ENCODE peak calls at places on chromosomes 3 and 15, in ten cellular contexts. N is mammary epithelial cell, U is GM23338, O is IMR-90, C is PC-9, L is H9, J is HCT116, G is GM23248, S is fibroblast of lung, X is hepatocyte. I is an unnamed sample.

GRCh38 chr3:123053107-123053506 is 13.7 kb upstream of the PDIA5 start:
- DNase-seq in S (no peak), X (no peak), J (no peak), C (no peak), U (no peak), G (no peak), N (no peak), L (no peak), O (no peak), I (peak)

GRCh38 chr15:49906976-49907375 is 212.1 kb downstream of the ATP8B4 start:
- DNase-seq in C (no peak), S (no peak), N (no peak), L (no peak), G (no peak), X (no peak), J (no peak), U (no peak), O (no peak), I (no peak)

GRCh38 chr3:172142074-172143059 is 103.0 kb downstream of the FNDC3B start:
- DNase-seq in S (peak), X (peak), O (peak), J (no peak), U (no peak), N (peak), L (no peak), C (no peak), G (peak), I (peak)

GRCh38 chr15:70395164-70395563 is 297.4 kb upstream of the TLE3 start:
- DNase-seq in N (no peak), U (no peak), C (no peak), O (no peak), J (no peak), S (no peak), X (no peak), L (no peak), G (no peak), I (no peak)

GRCh38 chr15:74257623-74258022 is 21.5 kb downstream of the CCDC33 start:
- DNase-seq in J (no peak), O (no peak), N (no peak), G (no peak), C (no peak), U (no peak), L (no peak), S (no peak), X (no peak), I (no peak)

GRCh38 chr3:54008744-54009143 is 113.6 kb upstream of the CACNA2D3 start:
- DNase-seq in C (no peak), L (no peak), X (no peak), J (no peak), U (no peak), O (no peak), G (no peak), N (no peak), S (no peak), I (no peak)

GRCh38 chr3:9681723-9682081 is 21.9 kb upstream of the CPNE9 start:
- DNase-seq in O (no peak), N (no peak), J (no peak), U (no peak), L (no peak), X (peak), G (no peak), C (no peak), S (no peak), I (no peak)

GRCh38 chr3:25831578-25831977 is 41.7 kb downstream of the OXSM start:
- DNase-seq in C (no peak), X (peak), L (no peak), S (peak), G (peak), N (peak), O (peak), J (peak), U (peak), I (no peak)

GRCh38 chr15:71899665-71900064 is 89.3 kb downstream of the NR2E3 start:
- DNase-seq in O (no peak), N (no peak), S (no peak), C (no peak), G (no peak), J (no peak), X (no peak), U (peak), L (no peak), I (no peak)

GRCh38 chr15:54839379-54839778 is 357.4 kb downstream of the RSL24D1 start:
- DNase-seq in O (no peak), N (no peak), U (no peak), S (no peak), L (no peak), X (no peak), C (no peak), G (no peak), J (no peak), I (no peak)
- H2AFZ ChIP-seq in O (no peak), N (no peak), U (no peak), S (no peak), L (no peak), X (no peak), C (no peak), G (no peak), J (no peak), I (no peak)

GRCh38 chr3:145170101-145170500 is 990.9 kb downstream of the PLOD2 start:
- DNase-seq in G (no peak), O (no peak), N (no peak), L (no peak), C (no peak), X (no peak), J (no peak), S (no peak), U (no peak), I (no peak)
- H2AFZ ChIP-seq in G (no peak), O (no peak), N (no peak), L (no peak), C (no peak), X (no peak), J (peak), S (no peak), U (peak), I (no peak)

DNA sequence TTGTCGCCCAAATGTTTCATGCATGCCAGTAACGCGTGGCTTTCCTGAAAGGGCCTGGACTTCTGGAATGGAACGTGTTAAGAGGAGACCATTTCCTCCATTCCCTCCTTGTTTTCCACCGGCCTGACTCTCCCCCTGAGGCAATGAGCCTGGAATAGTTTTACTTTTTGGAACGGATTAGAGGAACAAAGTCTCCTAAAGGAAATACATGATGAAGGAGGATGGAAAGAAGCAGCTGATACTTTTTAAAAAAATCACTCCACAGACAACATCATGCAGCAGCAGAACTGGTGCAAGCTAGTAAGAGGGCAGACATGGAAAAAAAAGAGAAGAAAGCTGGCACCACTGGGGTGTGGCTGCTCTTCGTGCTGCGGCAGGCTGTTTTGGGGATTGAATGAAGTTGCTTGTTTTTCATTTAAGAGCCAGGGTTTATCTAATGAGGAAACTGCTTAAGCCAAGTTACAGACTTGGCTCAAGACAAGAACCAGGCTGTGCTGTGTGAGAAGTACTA is 3.6 kb upstream of the KBTBD12 start:
- DNase-seq in O (no peak), U (no peak), L (no peak), S (no peak), N (no peak), C (no peak), X (peak), J (no peak), G (peak), I (no peak)
- H2AFZ ChIP-seq in O (peak), U (no peak), L (no peak), S (no peak), N (peak), C (no peak), X (no peak), J (no peak), G (no peak), I (no peak)

GRCh38 chr3:125148836-125149235 is 63.7 kb downstream of the SLC12A8 start:
- DNase-seq in S (peak), X (no peak), L (no peak), G (peak), N (no peak), C (peak), J (no peak), U (no peak), O (peak), I (peak)

GRCh38 chr3:125149462-125149861 is 63.1 kb downstream of the SLC12A8 start:
- DNase-seq in U (no peak), G (no peak), C (no peak), S (no peak), O (no peak), L (no peak), X (no peak), N (no peak), J (no peak), I (no peak)

GRCh38 chr3:125146601-125147490 is 65.7 kb downstream of the SLC12A8 start:
- DNase-seq in O (no peak), C (no peak), G (no peak), X (no peak), N (no peak), J (no peak), U (no peak), S (no peak), L (no peak), I (no peak)

GRCh38 chr3:125147491-125147820 is 65.1 kb downstream of the SLC12A8 start:
- DNase-seq in C (no peak), G (no peak), S (peak), N (no peak), U (no peak), J (no peak), O (peak), X (no peak), L (no peak), I (no peak)

DNA sequence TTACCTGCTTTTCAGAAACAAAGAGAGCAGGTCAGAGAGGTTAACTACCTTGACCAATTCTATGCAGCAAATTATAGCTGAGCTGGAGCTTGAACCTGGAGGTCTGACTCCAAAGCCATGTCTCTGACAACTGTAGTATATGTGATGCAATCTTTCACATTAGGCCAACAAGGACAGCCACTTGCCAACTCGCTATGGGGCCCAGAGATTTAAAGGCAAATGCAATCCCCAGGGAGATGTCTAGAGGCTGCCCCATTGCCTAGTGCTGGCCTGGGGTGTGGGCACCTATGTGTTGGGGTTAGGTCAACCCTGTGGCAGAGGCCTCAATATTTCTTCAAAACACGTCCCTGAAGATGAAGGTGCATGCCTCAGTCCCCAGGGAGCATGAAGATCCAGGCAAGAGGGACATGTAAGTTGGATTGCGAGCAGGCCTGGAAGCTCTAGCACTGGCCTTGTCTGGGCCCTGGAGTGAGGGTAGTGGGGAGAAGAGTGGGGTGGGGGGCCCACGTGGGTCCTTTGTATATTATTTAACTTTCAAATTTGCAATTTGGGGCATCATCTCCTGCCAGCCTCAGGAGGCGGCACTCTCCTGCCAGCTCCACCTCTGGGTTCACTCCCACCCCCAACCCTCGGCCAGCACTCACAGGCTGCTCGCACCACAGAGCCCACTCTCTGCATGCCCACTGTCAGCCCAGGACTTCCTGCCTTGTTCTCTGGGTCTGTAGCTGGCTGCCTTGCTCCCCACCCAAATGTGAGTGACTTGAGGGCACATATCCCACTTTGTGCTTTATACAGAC is 64.3 kb downstream of the SLC12A8 start:
- DNase-seq in O (no peak), C (no peak), U (no peak), N (no peak), X (no peak), J (no peak), L (no peak), G (peak), S (no peak), I (no peak)
- H2AFZ ChIP-seq in O (peak), C (no peak), U (no peak), N (no peak), X (no peak), J (no peak), L (no peak), G (peak), S (no peak), I (no peak)

DNA sequence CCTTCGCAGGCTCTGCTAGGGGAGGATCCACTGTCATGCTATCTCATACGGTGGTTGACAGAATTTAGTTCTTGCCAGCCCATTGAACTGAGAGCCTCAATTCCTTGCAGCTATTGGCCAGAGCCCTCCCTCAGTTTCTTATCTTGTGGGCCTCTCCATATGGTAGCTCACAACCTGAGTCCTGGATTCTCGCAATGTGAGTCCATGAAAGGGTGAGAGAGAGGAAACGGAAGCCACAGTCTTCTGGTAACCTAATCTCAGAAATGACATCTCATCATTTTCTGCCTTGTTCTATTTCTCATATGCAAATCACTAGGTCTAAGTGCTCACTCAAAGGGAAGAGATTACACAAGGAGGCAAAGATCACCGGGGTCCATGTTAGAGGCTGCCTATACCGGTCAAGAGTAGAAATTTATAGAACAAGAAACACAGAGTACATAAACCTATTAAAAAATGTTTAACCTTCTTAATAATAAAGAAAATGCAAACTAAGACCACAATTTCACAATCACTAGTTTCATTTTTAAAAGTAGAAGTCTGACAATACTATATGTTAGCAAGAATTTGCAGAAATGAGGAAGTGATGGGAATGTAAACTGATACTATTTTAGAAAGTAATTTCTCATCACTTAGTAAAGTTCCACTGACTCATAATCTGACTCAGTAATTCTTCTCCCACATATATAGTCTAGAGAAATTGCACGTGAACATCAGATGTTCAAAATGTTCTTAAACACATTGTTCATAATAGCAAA is 378.4 kb upstream of the AGTR1 start:
- DNase-seq in L (no peak), C (no peak), S (peak), X (no peak), U (no peak), N (peak), G (peak), O (peak), J (no peak), I (no peak)
- H2AFZ ChIP-seq in L (peak), C (no peak), S (peak), X (no peak), U (no peak), N (no peak), G (peak), O (peak), J (peak), I (no peak)

GRCh38 chr3:195897081-195897852 is 11.1 kb downstream of the TNK2 start:
- DNase-seq in L (no peak), N (peak), G (peak), U (no peak), S (peak), X (peak), C (peak), J (no peak), O (peak), I (peak)
- H2AFZ ChIP-seq in L (no peak), N (no peak), G (peak), U (no peak), S (peak), X (no peak), C (no peak), J (no peak), O (peak), I (peak)

GRCh38 chr3:45468326-45468725 is 80.0 kb downstream of the LARS2 start:
- DNase-seq in C (no peak), U (no peak), L (no peak), J (no peak), N (no peak), G (no peak), S (no peak), O (no peak), X (no peak), I (no peak)

GRCh38 chr3:45465192-45465591 is 76.8 kb downstream of the LARS2 start:
- DNase-seq in N (no peak), U (no peak), G (no peak), C (no peak), X (no peak), J (no peak), O (no peak), L (no peak), S (no peak), I (no peak)

GRCh38 chr3:45462522-45463262 is 74.3 kb downstream of the LARS2 start:
- DNase-seq in J (no peak), S (peak), N (no peak), G (peak), C (no peak), X (no peak), U (no peak), O (peak), L (no peak), I (no peak)

DNA sequence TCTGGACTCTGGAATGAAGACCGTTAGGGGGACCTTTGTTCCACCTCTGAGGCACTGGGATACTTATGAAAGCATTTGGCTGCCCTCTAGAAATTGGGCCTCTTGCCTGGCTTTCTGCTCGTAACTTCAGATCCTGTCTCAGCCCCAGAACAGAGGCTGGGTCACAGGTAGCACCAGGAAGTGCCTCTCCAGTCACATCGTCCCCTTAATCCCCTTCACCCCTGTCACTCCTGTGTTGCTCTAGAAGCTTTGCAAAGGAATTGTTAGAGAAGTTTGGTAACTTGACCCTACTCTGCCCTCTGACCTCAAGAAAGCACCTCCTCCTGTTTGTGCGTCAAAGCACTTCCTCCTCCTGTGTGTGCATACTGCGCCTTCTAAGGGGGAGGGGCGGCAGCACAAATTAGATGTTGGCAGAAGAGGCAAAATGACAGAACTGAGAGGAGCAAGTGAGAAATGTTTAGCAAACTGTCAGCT is 76.0 kb downstream of the LARS2 start:
- DNase-seq in J (no peak), L (peak), X (no peak), N (no peak), C (no peak), U (peak), O (peak), G (no peak), S (no peak), I (no peak)
- H2AFZ ChIP-seq in J (no peak), L (no peak), X (no peak), N (no peak), C (no peak), U (no peak), O (no peak), G (no peak), S (no peak), I (no peak)

DNA sequence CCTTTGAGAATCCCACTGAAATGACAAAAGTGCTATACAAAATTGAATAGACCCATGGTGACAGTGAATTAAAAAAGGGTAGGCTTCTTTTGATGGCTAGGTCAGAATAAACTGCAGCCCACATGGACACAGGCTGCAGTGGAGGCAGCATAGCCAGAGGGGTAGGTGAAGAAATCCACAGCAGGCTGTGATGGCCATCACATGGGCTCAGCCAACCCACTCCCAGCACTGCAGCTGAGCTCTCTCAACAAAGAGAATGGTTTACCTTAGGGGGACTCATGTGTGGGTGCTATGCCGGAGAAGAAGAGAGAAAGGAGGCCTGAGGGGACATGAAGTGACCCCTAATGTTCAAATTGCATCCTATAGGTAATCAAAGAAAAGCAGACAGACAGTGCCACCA is 331.1 kb downstream of the CHST2 start:
- DNase-seq in O (no peak), J (no peak), L (no peak), U (no peak), G (no peak), S (no peak), N (no peak), C (no peak), X (no peak), I (no peak)
- H2AFZ ChIP-seq in O (no peak), J (no peak), L (no peak), U (peak), G (no peak), S (no peak), N (peak), C (no peak), X (no peak), I (no peak)